ENCODE peak calls at places on chromosomes 5 and 9, in five cellular contexts. Q is uterus, R is psoas muscle, P is gastrocnemius medialis, I is lung. B is an unnamed sample.

GRCh38 chr9:89149726-89150125 is 28.9 kb downstream of the SHC3 start:
- DNase-seq in I (no peak), R (no peak), P (no peak), Q (no peak), B (no peak)

GRCh38 chr5:151772868-151773561 is 1.3 kb downstream of the G3BP1 start:
- DNase-seq in R (no peak), P (no peak), Q (no peak), I (no peak), B (no peak)

GRCh38 chr5:149735066-149735465 is 5.0 kb downstream of the PPARGC1B start:
- DNase-seq in I (no peak), P (peak; percentile 80), Q (no peak), R (peak; percentile 66), B (no peak)

GRCh38 chr5:11171236-11171635 is 410.2 kb upstream of the DAP start:
- DNase-seq in P (no peak), I (no peak), R (no peak), Q (no peak), B (no peak)

GRCh38 chr5:96517294-96517693 is 84.2 kb upstream of the PCSK1 start:
- DNase-seq in I (no peak), Q (no peak), P (no peak), R (no peak), B (no peak)

GRCh38 chr5:87263498-87263897 is 4.2 kb upstream of the RASA1 start:
- DNase-seq in Q (no peak), I (no peak), P (no peak), R (no peak), B (no peak)

GRCh38 chr5:154723740-154724505 is 31.3 kb upstream of the LARP1 start:
- DNase-seq in R (no peak), P (no peak), Q (no peak), I (no peak), B (no peak)

GRCh38 chr5:54610197-54610898 is 92.8 kb downstream of the SNX18 start:
- DNase-seq in Q (no peak), I (no peak), P (no peak), R (no peak), B (no peak)

GRCh38 chr5:72543365-72543764 is 36.2 kb upstream of the ZNF366 start:
- DNase-seq in I (no peak), P (no peak), Q (no peak), R (no peak), B (no peak)

GRCh38 chr5:153835891-153836515 is 202.7 kb downstream of the FAM114A2 start:
- DNase-seq in P (no peak), R (no peak), I (no peak), Q (no peak), B (no peak)

GRCh38 chr5:39148983-39149534 is 70.3 kb downstream of the FYB1 start:
- DNase-seq in R (no peak), Q (no peak), P (no peak), I (no peak), B (no peak)

GRCh38 chr9:137286980-137287383 is 9.5 kb downstream of the TOR4A start:
- DNase-seq in P (no peak), Q (peak; percentile 17), R (peak; percentile 58), I (no peak), B (peak; percentile 54)

GRCh38 chr5:59745422-59745863 is 148.1 kb downstream of the PDE4D start:
- DNase-seq in R (peak; percentile 55), I (no peak), Q (peak; percentile 32), P (peak; percentile 31), B (no peak)

GRCh38 chr9:105054488-105054887 is 126.5 kb upstream of the ABCA1 start:
- DNase-seq in Q (no peak), R (no peak), I (no peak), P (no peak), B (no peak)

GRCh38 chr9:137051145-137051724 is 2.6 kb downstream of the ENTPD2 start:
- DNase-seq in Q (no peak), P (no peak), I (no peak), R (no peak), B (no peak)

GRCh38 chr9:104950838-104951237 is 22.9 kb upstream of the ABCA1 start:
- DNase-seq in I (no peak), P (no peak), R (no peak), Q (no peak), B (no peak)

GRCh38 chr5:162931501-162931900 is 505.9 kb upstream of the CCNG1 start:
- DNase-seq in Q (no peak), P (no peak), I (no peak), R (no peak), B (no peak)
- H3K27ac ChIP-seq in Q (no peak overlapping the region), P (no peak overlapping the region), I (no peak overlapping the region), R (no peak overlapping the region), B (no peak overlapping the region)

GRCh38 chr9:126517751-126518261 is 95.9 kb upstream of the LMX1B start:
- DNase-seq in I (no peak), P (no peak), Q (no peak), R (no peak), B (no peak)
- H3K4me3 ChIP-seq in I (no peak overlapping the region), P (peak overlapping the region; percentile 38), Q (no peak overlapping the region), R (peak overlapping the region; percentile 42), B (peak overlapping the region; percentile 13)

GRCh38 chr9:112748041-112748440 is 2.5 kb upstream of the SNX30 start:
- DNase-seq in P (no peak), Q (no peak), R (no peak), I (no peak), B (no peak)

GRCh38 chr9:112747094-112747493 is 3.5 kb upstream of the SNX30 start:
- DNase-seq in R (no peak), I (no peak), P (no peak), Q (no peak), B (no peak)

GRCh38 chr9:112743216-112743835 is 7.2 kb upstream of the SNX30 start:
- DNase-seq in R (no peak), P (no peak), I (no peak), Q (no peak), B (no peak)

DNA sequence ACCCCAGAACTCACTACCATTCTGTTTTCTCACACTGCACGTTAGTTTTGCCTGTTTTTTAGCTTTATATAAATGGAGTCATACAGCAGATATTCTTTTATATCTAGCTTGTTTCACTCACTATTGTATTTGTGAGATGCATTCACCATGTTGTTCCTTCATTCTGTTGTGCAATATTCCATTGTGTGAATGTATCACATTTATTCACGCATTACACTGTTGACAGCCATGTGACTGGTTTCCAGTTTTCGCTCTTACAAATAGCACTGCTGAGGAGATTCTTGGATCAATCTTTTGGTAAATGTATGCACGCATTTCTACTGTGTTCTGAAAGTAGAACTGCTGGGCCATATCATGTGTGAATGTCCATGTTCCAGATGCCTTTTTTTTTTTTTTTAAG is 6.4 kb upstream of the SNX30 start:
- DNase-seq in R (no peak), Q (no peak), I (no peak), P (no peak), B (no peak)
- H3K27ac ChIP-seq in R (no peak overlapping the region), Q (no peak overlapping the region), I (no peak overlapping the region), P (no peak overlapping the region), B (no peak overlapping the region)

GRCh38 chr9:36470891-36471290 is 70.8 kb upstream of the RNF38 start:
- DNase-seq in I (peak; percentile 43), Q (peak; percentile 34), P (peak; percentile 36), R (peak; percentile 59), B (peak; percentile 70)

DNA sequence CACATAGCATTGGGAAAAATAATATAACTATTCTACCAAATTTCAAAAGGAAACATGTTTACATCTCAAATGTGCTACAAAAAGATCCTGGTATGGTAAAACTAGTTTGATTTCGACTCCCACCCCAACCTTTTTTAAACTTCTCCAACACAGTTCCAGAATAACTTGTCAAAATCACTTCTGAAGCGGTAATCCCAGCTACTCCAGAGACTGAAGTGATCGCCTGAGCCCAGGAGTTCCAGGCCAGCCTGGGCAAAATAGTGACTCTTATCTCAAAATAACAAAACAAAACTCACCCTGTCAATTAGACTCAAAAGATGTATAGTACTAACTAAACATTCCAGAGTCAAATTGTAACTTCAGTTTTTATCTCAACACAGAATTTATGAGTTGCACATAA is 71.3 kb upstream of the RNF38 start:
- DNase-seq in I (no peak), R (no peak), Q (no peak), P (no peak), B (no peak)
- H3K4me3 ChIP-seq in I (no peak overlapping the region), R (peak overlapping the region; percentile 49), Q (no peak overlapping the region), P (peak overlapping the region; percentile 43), B (no peak overlapping the region)

GRCh38 chr5:178703015-178703414 is 27.4 kb downstream of the ZNF354A start:
- DNase-seq in P (no peak), I (no peak), R (no peak), Q (no peak), B (no peak)
- H3K27ac ChIP-seq in P (no peak overlapping the region), I (no peak overlapping the region), R (no peak overlapping the region), Q (no peak overlapping the region), B (no peak overlapping the region)

GRCh38 chr5:177349762-177350161 is 1.7 kb downstream of the LMAN2 start:
- DNase-seq in Q (no peak), P (no peak), I (no peak), R (no peak), B (no peak)
- H3K4me3 ChIP-seq in Q (no peak overlapping the region), P (peak overlapping the region; percentile 90), I (no peak overlapping the region), R (peak overlapping the region; percentile 94), B (no peak overlapping the region)

DNA sequence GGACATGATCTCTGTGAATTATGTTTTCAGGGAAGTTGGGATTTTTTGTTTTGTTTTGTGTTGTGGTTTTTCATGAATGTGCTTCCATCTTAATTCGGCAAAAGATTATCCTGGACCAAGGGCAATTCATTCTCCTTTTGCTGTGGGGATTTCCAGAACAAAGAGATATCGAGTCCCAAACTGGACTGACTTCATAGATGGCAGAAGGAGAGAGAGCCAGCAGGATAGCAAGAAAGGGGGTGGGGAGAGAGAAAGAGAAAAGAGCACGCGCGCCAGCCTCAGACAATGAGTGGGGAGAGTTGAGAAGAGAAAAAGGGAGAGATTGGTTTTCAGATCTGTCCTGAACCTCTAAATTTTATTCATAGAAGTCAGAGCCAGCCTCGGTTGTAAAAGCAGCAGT is 55.4 kb upstream of the ALDH1B1 start:
- DNase-seq in R (no peak), P (no peak), I (no peak), Q (no peak), B (no peak)
- H3K27ac ChIP-seq in R (no peak overlapping the region), P (no peak overlapping the region), I (no peak overlapping the region), Q (no peak overlapping the region), B (no peak overlapping the region)

GRCh38 chr5:175821790-175822211 is 49.6 kb upstream of the CPLX2 start:
- DNase-seq in R (no peak), Q (no peak), I (no peak), P (no peak), B (no peak)
- H3K4me3 ChIP-seq in R (no peak overlapping the region), Q (no peak overlapping the region), I (no peak overlapping the region), P (no peak overlapping the region), B (no peak overlapping the region)

B was measured in thyroid gland.